ENCODE peak calls at places on chromosome 13, in ten cellular contexts. A is hepatocyte; R is uterus; E is ovary; F is A549; W is tibial artery; S is cardiac muscle cell; X is CD8-positive, alpha-beta T cell; J is suprapubic skin; Y is IMR-90. D is an unnamed sample.

GRCh38 chr13:48975101-48975925 is at the start of gene FNDC3A:
- DNase-seq in J (peak; percentile 81), S (peak; percentile 88), R (peak; percentile 75), A (peak; percentile 91), W (peak; percentile 68), X (peak; percentile 37), F (peak; percentile 44), E (peak; percentile 84), Y (peak; percentile 64), D (peak; percentile 80)

GRCh38 chr13:102718746-102719145 is 23.9 kb upstream of the METTL21C start:
- DNase-seq in A (no peak), E (no peak), J (no peak), S (no peak), F (no peak), Y (no peak), R (no peak), X (no peak), W (no peak), D (no peak)

GRCh38 chr13:25692156-25692555 is 320.4 kb downstream of the ATP8A2 start:
- DNase-seq in S (peak; percentile 24), X (no peak), J (no peak), A (no peak), Y (no peak), R (no peak), F (no peak), E (no peak), W (no peak), D (no peak)

GRCh38 chr13:50779443-50780200 is 63.9 kb downstream of the DLEU7 start:
- DNase-seq in R (no peak), E (no peak), F (no peak), Y (no peak), A (no peak), J (no peak), W (no peak), X (no peak), S (no peak), D (no peak)

GRCh38 chr13:26011996-26012688 is 39.7 kb downstream of the SHISA2 start:
- DNase-seq in J (no peak), A (no peak), E (peak; percentile 31), R (no peak), F (no peak), X (peak; percentile 77), Y (no peak), S (no peak), W (no peak), D (peak; percentile 88)

GRCh38 chr13:33721719-33722118 is 96.2 kb upstream of the RFC3 start:
- DNase-seq in S (peak; percentile 50), A (no peak), E (no peak), R (no peak), Y (peak; percentile 62), F (no peak), X (no peak), J (no peak), W (no peak), D (no peak)

GRCh38 chr13:72258340-72258981 is 391.5 kb upstream of the DACH1 start:
- DNase-seq in F (no peak), J (no peak), E (no peak), A (no peak), W (no peak), S (no peak), Y (no peak), X (no peak), R (no peak), D (no peak)

GRCh38 chr13:73849292-73849691 is 284.9 kb downstream of the KLF12 start:
- DNase-seq in X (peak; percentile 20), A (peak; percentile 42), J (no peak), Y (peak; percentile 52), S (no peak), F (peak; percentile 1), R (no peak), W (no peak), E (no peak), D (no peak)

GRCh38 chr13:33740134-33740538 is 77.8 kb upstream of the RFC3 start:
- DNase-seq in J (no peak), W (no peak), F (no peak), A (no peak), Y (peak; percentile 32), S (no peak), R (no peak), X (no peak), E (no peak), D (no peak)

GRCh38 chr13:112056284-112056727 is 10.6 kb upstream of the SOX1 start:
- DNase-seq in W (no peak), S (no peak), Y (no peak), A (no peak), E (no peak), F (no peak), J (no peak), R (no peak), X (no peak), D (no peak)

GRCh38 chr13:112057736-112058518 is 9.0 kb upstream of the SOX1 start:
- DNase-seq in X (no peak), S (no peak), Y (no peak), F (no peak), W (no peak), J (no peak), E (no peak), R (no peak), A (no peak), D (no peak)

GRCh38 chr13:112057434-112057735 is 9.6 kb upstream of the SOX1 start:
- DNase-seq in E (no peak), F (no peak), S (no peak), J (no peak), X (no peak), W (no peak), R (no peak), Y (no peak), A (no peak), D (no peak)

GRCh38 chr13:112055417-112056206 is 11.3 kb upstream of the SOX1 start:
- DNase-seq in X (no peak), E (no peak), A (no peak), S (no peak), R (no peak), W (no peak), J (no peak), F (no peak), Y (no peak), D (no peak)

DNA sequence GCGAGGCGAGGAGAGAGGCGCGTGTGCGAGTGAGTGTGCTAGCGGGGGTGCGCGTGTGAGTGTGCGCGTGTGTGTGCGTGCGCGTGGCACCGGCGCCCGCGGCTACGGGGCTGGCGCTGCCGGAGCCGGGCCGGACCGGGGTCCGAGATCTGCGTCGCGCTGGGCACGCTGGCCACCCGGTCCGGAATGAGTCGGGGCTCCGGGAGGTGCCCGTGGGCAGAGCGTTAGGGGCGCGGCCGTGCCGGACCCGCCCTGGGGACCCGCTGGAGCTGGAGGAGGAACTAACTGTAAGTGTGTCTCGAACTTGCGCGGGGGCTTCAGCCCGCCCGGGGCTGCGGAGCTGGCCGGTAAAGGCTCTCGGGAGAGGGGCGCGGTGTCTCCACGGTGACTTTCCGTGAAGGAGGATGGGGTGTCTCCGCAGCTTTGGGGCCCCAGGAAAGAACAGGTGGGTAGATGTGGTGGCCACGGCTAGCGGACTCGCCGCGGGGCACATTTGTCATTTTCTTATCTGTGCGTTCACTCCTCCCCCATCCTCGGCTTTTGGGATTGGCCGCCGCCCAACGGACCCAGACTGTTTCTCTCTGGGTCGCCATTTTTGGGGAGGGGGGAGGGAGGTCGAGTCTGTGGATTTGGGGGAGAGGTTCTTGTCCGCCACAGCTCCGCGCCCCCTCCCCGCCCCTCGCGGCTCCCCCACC is 10.1 kb upstream of the SOX1 start:
- DNase-seq in R (no peak), A (no peak), E (no peak), W (no peak), J (no peak), S (no peak), Y (no peak), F (no peak), X (no peak), D (no peak)
- H3K9me3 ChIP-seq in R (no peaks in the 10 kb centered on the region), A (no peaks in the 10 kb centered on the region), E (no peaks in the 10 kb centered on the region), W (no peaks in the 10 kb centered on the region), J (no peaks in the 10 kb centered on the region), S (no peaks in the 10 kb centered on the region), Y (peaks cover 2% of the 10 kb centered on the region), F (no peaks in the 10 kb centered on the region), X (no peaks in the 10 kb centered on the region), D (no peaks in the 10 kb centered on the region)

DNA sequence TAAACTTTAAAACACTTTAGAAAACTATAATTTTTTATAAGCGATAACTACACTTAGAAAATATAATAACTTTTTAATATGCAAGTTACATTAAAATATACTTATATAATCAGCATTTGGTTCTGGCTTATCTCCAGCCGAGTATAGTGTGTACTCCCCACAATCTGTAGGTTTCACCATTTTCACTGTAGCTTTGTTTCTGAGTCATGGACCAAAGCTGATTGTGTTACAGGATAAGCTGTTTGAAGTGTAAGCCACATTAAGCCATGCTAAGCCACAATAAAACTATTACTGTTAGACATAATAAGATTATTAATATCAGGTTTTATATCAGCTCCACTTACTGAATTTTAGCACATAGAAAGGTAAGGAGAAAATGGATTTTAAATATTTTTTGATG is 43.8 kb downstream of the CCDC122 start:
- DNase-seq in F (no peak), X (no peak), W (no peak), E (no peak), J (no peak), Y (peak; percentile 61), S (no peak), R (no peak), A (no peak), D (no peak)
- H3K27ac ChIP-seq in F (no peak overlapping the region), X (no peak overlapping the region), W (no peak overlapping the region), E (no peak overlapping the region), J (no peak overlapping the region), Y (no peak overlapping the region), S (no peak overlapping the region), R (no peak overlapping the region), A (no peak overlapping the region), D (no peak overlapping the region)

DNA sequence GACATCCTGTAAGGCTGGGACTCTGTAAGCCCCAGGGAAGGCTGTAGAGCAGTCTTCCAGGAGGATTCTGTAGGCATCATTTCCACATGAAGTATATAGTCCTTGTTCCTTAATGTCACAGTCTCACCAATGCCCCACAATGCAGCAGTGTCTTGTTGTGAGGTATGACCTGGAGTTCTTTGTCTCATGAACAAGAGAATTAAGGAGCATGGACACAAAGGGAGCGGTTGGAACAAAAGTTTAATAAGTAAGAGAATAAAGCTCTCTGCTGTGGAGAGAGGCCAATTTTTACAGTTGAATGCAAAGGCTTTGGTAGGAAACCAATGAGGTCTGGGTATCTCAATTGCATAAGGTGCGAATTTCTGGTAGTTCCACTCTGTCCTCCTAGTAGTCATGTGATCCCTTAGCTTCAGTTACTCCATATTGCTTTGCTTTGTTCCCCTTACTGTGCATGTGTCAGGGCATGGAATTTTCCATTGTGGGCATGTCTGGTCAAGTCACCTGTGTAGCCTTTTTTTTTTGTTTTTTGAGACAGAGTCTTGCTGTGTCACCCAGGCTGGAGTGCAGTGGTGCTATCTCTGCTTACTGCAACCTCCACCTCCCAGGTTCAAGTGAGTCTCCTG is 124.3 kb upstream of the TMTC4 start:
- DNase-seq in E (no peak), S (no peak), F (no peak), X (no peak), A (no peak), Y (no peak), W (no peak), J (no peak), R (no peak), D (no peak)
- H3K9me3 ChIP-seq in E (no peaks in the 10 kb centered on the region), S (no peaks in the 10 kb centered on the region), F (no peaks in the 10 kb centered on the region), X (no peaks in the 10 kb centered on the region), A (no peaks in the 10 kb centered on the region), Y (peaks cover 4% of the 10 kb centered on the region), W (no peaks in the 10 kb centered on the region), J (no peaks in the 10 kb centered on the region), R (no peaks in the 10 kb centered on the region), D (no peaks in the 10 kb centered on the region)

GRCh38 chr13:46555722-46556121 is 2.8 kb downstream of the LRCH1 start:
- DNase-seq in J (no peak), E (no peak), W (no peak), S (no peak), F (no peak), A (no peak), Y (no peak), X (no peak), R (no peak), D (no peak)
- H3K27ac ChIP-seq in J (peak overlapping the region; percentile 89), E (no peak overlapping the region), W (peak overlapping the region; percentile 98), S (no peak overlapping the region), F (no peak overlapping the region), A (peak overlapping the region; percentile 92), Y (no peak overlapping the region), X (no peak overlapping the region), R (peak overlapping the region; percentile 99), D (peak overlapping the region; percentile 82)